ENCODE peak calls at places on chromosomes 5 and 9, in six cellular contexts. O, X, N, T, R and W are unnamed samples.

GRCh38 chr5:143354025-143354424 is 49.5 kb downstream of the NR3C1 start:
- DNase-seq in O (no peak), X (no peak), N (no peak), T (no peak), R (no peak), W (peak)

GRCh38 chr5:14696057-14696456 is 31.5 kb downstream of the OTULIN start:
- DNase-seq in O (no peak), X (no peak), N (no peak), T (peak), R (no peak), W (no peak)

GRCh38 chr5:173594061-173594460 is 22.4 kb downstream of the BOD1 start:
- DNase-seq in O (no peak), X (no peak), N (no peak), T (peak), R (no peak), W (no peak)

GRCh38 chr9:136044971-136045594 is 50.0 kb downstream of the NACC2 start:
- DNase-seq in O (no peak), X (no peak), N (no peak), T (no peak), R (no peak), W (no peak)

GRCh38 chr5:160923927-160924705 is 72.1 kb upstream of the ATP10B start:
- DNase-seq in O (peak), X (no peak), N (no peak), T (no peak), R (no peak), W (peak)

GRCh38 chr9:125949721-125950465 is 202.7 kb downstream of the PBX3 start:
- DNase-seq in O (no peak), X (no peak), N (no peak), T (no peak), R (no peak), W (peak)

GRCh38 chr5:29079771-29080170 is 2041.4 kb upstream of the CDH9 start:
- DNase-seq in O (no peak), X (peak), N (peak), T (no peak), R (no peak), W (no peak)

GRCh38 chr5:118545050-118545449 is 443.3 kb downstream of the DTWD2 start:
- DNase-seq in O (no peak), X (no peak), N (peak), T (no peak), R (no peak), W (no peak)

GRCh38 chr5:135269828-135270545 is 129.0 kb downstream of the MACROH2A1 start:
- DNase-seq in O (no peak), X (no peak), N (peak), T (peak), R (peak), W (no peak)

GRCh38 chr9:81461196-81461595 is 228.2 kb downstream of the TLE1 start:
- DNase-seq in O (no peak), X (no peak), N (no peak), T (peak), R (no peak), W (no peak)

GRCh38 chr5:108093186-108093585 is 288.7 kb downstream of the FBXL17 start:
- DNase-seq in O (no peak), X (no peak), N (no peak), T (peak), R (no peak), W (no peak)

GRCh38 chr5:122327110-122327509 is 15.1 kb downstream of the SNCAIP start:
- DNase-seq in O (no peak), X (no peak), N (no peak), T (no peak), R (no peak), W (no peak)

GRCh38 chr9:21357479-21358290 is 7.0 kb upstream of the IFNA6 start:
- DNase-seq in O (no peak), X (no peak), N (no peak), T (no peak), R (no peak), W (no peak)

GRCh38 chr5:69099302-69099701 is 5.5 kb downstream of the SLC30A5 start:
- DNase-seq in O (no peak), X (no peak), N (no peak), T (no peak), R (no peak), W (no peak)

GRCh38 chr9:124676159-124676551 is 95.0 kb downstream of the NR6A1 start:
- DNase-seq in O (peak), X (no peak), N (no peak), T (no peak), R (no peak), W (no peak)

GRCh38 chr5:8457187-8458037 is 588.5 kb downstream of the MTRR start:
- DNase-seq in O (peak), X (peak), N (peak), T (peak), R (peak), W (peak)

GRCh38 chr5:96384353-96384752 is 48.7 kb downstream of the PCSK1 start:
- DNase-seq in O (peak), X (no peak), N (no peak), T (peak), R (peak), W (no peak)

GRCh38 chr9:33517373-33517772 is 6.7 kb upstream of the ANKRD18B start:
- DNase-seq in O (peak), X (no peak), N (peak), T (peak), R (no peak), W (peak)

GRCh38 chr9:136572003-136572595 is 26.3 kb upstream of the NOTCH1 start:
- DNase-seq in O (peak), X (peak), N (no peak), T (peak), R (peak), W (no peak)

GRCh38 chr9:36144322-36145206 is 8.0 kb downstream of the GLIPR2 start:
- DNase-seq in O (no peak), X (no peak), N (no peak), T (no peak), R (no peak), W (no peak)

GRCh38 chr9:125272697-125273096 is 11.1 kb downstream of the GAPVD1 start:
- DNase-seq in O (no peak), X (no peak), N (no peak), T (peak), R (no peak), W (peak)

GRCh38 chr5:137600721-137601360 is 101.7 kb upstream of the SPOCK1 start:
- DNase-seq in O (no peak), X (no peak), N (no peak), T (no peak), R (no peak), W (no peak)

GRCh38 chr5:5419291-5420210 is 2.9 kb upstream of the ICE1 start:
- DNase-seq in O (no peak), X (no peak), N (peak), T (peak), R (no peak), W (peak)

GRCh38 chr9:37515620-37516258 is 30.0 kb downstream of the POLR1E start:
- DNase-seq in O (no peak), X (no peak), N (no peak), T (no peak), R (no peak), W (no peak)

GRCh38 chr5:140591747-140592372 is 27.2 kb downstream of the SLC35A4 start:
- DNase-seq in O (no peak), X (no peak), N (no peak), T (peak), R (no peak), W (no peak)

GRCh38 chr5:264346-264745 is 7.1 kb upstream of the PDCD6 start:
- DNase-seq in O (no peak), X (no peak), N (no peak), T (no peak), R (no peak), W (no peak)

GRCh38 chr9:8627944-8628679 is 828.5 kb upstream of the DMAC1 start:
- DNase-seq in O (no peak), X (no peak), N (no peak), T (no peak), R (no peak), W (no peak)

GRCh38 chr9:132877818-132878694 is at the start of gene AK8:
- DNase-seq in O (peak), X (peak), N (peak), T (peak), R (peak), W (peak)

GRCh38 chr9:135948873-135949665 is 12.1 kb downstream of the UBAC1 start:
- DNase-seq in O (no peak), X (no peak), N (no peak), T (no peak), R (no peak), W (no peak)

GRCh38 chr5:35229076-35230042 is 928 bp downstream of the PRLR start:
- DNase-seq in O (peak), X (peak), N (no peak), T (no peak), R (no peak), W (peak)

GRCh38 chr5:16856531-16856930 is 79.6 kb downstream of the MYO10 start:
- DNase-seq in O (no peak), X (no peak), N (peak), T (peak), R (no peak), W (no peak)

GRCh38 chr9:114911167-114911821 is 19.1 kb downstream of the TNFSF8 start:
- DNase-seq in O (no peak), X (peak), N (peak), T (peak), R (no peak), W (peak)

GRCh38 chr5:78591972-78592700 is 56.4 kb downstream of the LHFPL2 start:
- DNase-seq in O (no peak), X (no peak), N (no peak), T (no peak), R (no peak), W (no peak)
- H3K4me3 ChIP-seq in O (no peak), X (no peak), N (no peak), T (no peak), R (no peak), W (no peak)

DNA sequence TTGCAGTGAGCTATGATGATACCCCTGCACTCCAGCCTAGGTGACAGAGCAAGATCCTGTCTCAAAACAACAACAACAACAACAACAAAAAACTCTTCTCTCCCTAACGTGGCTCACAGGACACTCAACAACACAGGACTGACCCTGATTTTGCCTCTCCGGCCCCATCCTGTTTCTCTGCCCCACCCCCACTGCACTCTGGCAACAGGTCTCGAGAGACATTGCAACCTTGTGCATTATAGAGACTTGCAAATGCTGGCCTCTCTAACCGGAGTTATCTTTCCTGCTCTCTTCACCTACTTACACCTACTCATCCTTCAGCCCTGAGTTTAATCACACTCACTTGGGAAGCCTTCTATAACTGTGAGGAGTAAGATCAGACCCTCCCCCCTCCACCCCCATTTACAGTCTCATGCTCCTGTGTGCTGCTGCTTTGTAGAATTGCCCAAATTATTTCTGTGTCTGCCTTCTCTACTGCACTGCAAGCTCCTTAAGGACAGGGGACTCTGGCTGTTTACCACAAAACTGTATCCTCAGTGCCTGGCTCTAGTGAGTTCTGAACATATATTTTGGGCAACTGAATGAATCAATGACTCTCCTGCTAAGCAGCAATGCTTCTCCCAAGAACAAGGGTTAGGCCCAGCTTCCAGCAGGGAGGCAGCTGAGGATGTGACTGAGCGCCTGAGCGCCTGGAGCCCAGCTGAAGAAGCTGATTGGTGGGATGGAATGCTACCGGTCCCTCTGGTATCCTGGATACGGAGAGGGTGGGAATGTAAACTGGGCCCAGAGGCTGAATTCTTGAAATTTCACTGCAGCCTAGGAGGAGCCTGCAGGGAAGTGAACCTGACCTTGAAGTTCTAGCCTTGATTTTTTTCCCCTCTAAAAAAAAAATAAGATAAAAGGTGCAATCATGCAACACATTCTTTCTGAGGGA is 43.0 kb downstream of the WWC1 start:
- DNase-seq in O (no peak), X (peak), N (no peak), T (peak), R (no peak), W (no peak)
- H3K4me3 ChIP-seq in O (no peak), X (no peak), N (no peak), T (no peak), R (no peak), W (no peak)

GRCh38 chr5:75612211-75612579 is 942 bp downstream of the ANKDD1B start:
- DNase-seq in O (no peak), X (no peak), N (no peak), T (no peak), R (no peak), W (no peak)
- H3K4me3 ChIP-seq in O (no peak), X (no peak), N (no peak), T (peak), R (peak), W (no peak)

DNA sequence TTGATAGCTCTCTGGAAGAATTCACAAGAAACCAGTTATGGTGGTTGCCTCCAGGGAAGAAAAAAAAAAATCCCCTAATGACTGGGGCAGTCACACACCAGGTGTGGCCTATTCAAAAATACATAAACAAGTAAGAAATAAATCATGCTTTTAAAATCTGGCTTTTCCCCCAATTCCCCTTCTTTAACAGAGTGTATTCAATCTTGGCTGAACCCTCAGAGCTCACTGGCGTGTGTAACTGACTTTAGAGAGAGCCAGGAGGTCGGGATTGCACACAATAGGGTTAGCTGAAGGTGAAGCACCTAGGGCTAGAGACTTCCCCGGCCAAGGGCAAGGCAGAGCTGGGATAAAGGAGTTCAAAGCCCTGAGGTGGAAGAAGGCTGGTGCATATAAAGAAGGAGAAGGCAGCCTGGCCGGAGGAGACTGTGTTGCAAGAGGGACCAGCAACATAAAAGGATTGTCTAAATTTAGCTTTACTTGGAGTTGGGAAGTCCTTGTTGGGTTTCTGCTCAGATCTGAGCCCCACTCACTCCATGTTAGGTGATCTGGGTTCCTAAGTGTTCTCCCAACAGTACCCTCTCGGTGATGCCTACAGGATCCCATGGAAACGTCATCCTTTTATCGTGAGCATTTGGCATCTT is 19.7 kb downstream of the FNBP1 start:
- DNase-seq in O (no peak), X (no peak), N (no peak), T (no peak), R (no peak), W (no peak)
- H3K4me3 ChIP-seq in O (no peak), X (no peak), N (no peak), T (no peak), R (no peak), W (no peak)

DNA sequence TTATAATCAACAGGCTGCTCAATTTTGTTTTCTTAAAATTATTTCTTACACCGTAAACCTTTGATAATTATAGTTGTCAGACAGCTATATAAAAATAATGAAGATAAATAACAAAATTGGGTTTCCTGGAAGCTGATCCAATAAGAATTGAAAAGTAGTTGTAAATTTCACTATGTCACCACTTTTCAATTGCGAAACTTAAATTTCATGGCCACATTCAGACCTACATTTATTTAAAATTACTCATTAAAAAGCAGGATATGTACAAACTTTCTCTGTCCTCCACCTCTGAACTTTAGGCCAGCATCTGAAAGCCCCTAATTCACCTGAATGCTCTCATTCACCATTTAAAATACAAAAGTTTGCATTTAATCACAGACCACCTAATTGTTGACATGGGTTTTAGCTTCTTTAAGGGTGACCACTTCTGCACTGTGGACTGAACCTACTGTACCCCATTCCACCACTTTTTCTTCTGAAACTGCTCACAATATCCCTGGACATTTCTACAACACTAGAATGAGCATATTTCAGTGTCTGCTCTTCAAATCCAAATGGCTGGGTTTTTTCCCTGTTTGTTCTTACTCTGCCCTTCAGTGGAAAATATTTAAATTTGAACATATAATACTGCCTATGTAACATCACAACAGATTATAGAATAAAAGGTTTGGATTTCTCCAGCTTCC is 644 bp downstream of the SELENOP start:
- DNase-seq in O (no peak), X (no peak), N (no peak), T (no peak), R (no peak), W (no peak)
- H3K4me3 ChIP-seq in O (peak), X (no peak), N (no peak), T (no peak), R (peak), W (peak)